ENCODE peak calls at places on chromosomes 4 and X, in six cellular contexts. P, F, Z, O, M and J are unnamed samples.

GRCh38 chr4:87141428-87141827 is 79.0 kb downstream of the KLHL8 start:
- DNase-seq in Z (peak; percentile 46), P (no peak), M (no peak), O (no peak), F (no peak), J (no peak)

GRCh38 chrX:38205037-38205436 is 15.6 kb downstream of the SRPX start:
- DNase-seq in M (no peak), Z (peak; percentile 35), F (no peak), P (no peak), O (no peak), J (no peak)

GRCh38 chrX:10239611-10240064 is 82.9 kb downstream of the CLCN4 start:
- DNase-seq in M (peak; percentile 24), Z (no peak), F (no peak), P (no peak), O (peak; percentile 50), J (no peak)

GRCh38 chr4:122309988-122310626 is 68.7 kb upstream of the ADAD1 start:
- DNase-seq in P (no peak), Z (peak; percentile 16), F (no peak), M (no peak), O (peak; percentile 14), J (no peak)

GRCh38 chrX:117985241-117985640 is 131.4 kb downstream of the KLHL13 start:
- DNase-seq in O (no peak), P (no peak), Z (no peak), F (no peak), M (no peak), J (no peak)

GRCh38 chrX:57674861-57675260 is 5.2 kb downstream of the NLRP2B start:
- DNase-seq in M (no peak), Z (peak; percentile 40), P (no peak), O (no peak), F (no peak), J (no peak)

GRCh38 chr4:176601156-176601555 is 191.6 kb downstream of the VEGFC start:
- DNase-seq in O (peak; percentile 65), Z (no peak), F (no peak), M (no peak), P (no peak), J (no peak)

GRCh38 chr4:16516796-16517413 is 290.6 kb upstream of the TAPT1 start:
- DNase-seq in M (peak; percentile 17), F (peak; percentile 50), P (peak; percentile 57), O (peak; percentile 61), Z (peak; percentile 47), J (no peak)

GRCh38 chr4:84215218-84215617 is 283.9 kb downstream of the NKX6-1 start:
- DNase-seq in P (no peak), O (no peak), M (no peak), F (no peak), Z (no peak), J (no peak)

GRCh38 chrX:84729809-84730208 is 227.6 kb upstream of the HDX start:
- DNase-seq in Z (peak; percentile 11), M (no peak), O (peak; percentile 11), P (no peak), F (no peak), J (peak; percentile 20)

GRCh38 chr4:100026066-100026465 is 76.0 kb upstream of the H2AZ1 start:
- DNase-seq in F (no peak), O (no peak), M (no peak), P (no peak), Z (no peak), J (no peak)

GRCh38 chr4:107693132-107693531 is 26.9 kb downstream of the PAPSS1 start:
- DNase-seq in M (no peak), P (no peak), F (no peak), O (no peak), Z (peak; percentile 65), J (no peak)

GRCh38 chr4:189146994-189147929 is 793.4 kb upstream of the FRG1 start:
- DNase-seq in P (no peak), O (no peak), F (no peak), M (no peak), Z (no peak), J (no peak)

GRCh38 chr4:14070289-14070880 is 442.9 kb upstream of the BOD1L1 start:
- DNase-seq in O (no peak), P (no peak), F (no peak), M (no peak), Z (no peak), J (no peak)

GRCh38 chr4:26372525-26373172 is 51.8 kb downstream of the RBPJ start:
- DNase-seq in M (no peak), O (peak; percentile 78), F (no peak), Z (peak; percentile 94), P (peak; percentile 31), J (peak; percentile 78)

GRCh38 chr4:30370105-30370504 is 350.1 kb upstream of the PCDH7 start:
- DNase-seq in O (no peak), F (no peak), P (no peak), M (no peak), Z (no peak), J (no peak)

GRCh38 chr4:26493461-26493860 is 3.2 kb upstream of the CCKAR start:
- DNase-seq in F (no peak), P (no peak), M (no peak), Z (no peak), O (no peak), J (no peak)

GRCh38 chrX:27251369-27251768 is 211.8 kb downstream of the PPP4R3C start:
- DNase-seq in F (no peak), Z (no peak), P (no peak), M (no peak), O (no peak), J (no peak)

GRCh38 chr4:105624530-105624929 is 72.1 kb downstream of the ARHGEF38 start:
- DNase-seq in Z (peak; percentile 55), P (peak; percentile 39), M (no peak), F (no peak), O (peak; percentile 53), J (no peak)

GRCh38 chr4:62014982-62015739 is 815.0 kb downstream of the ADGRL3 start:
- DNase-seq in Z (no peak), P (no peak), M (no peak), O (no peak), F (no peak), J (no peak)

GRCh38 chr4:2753444-2753843 is 2.7 kb downstream of the TNIP2 start:
- DNase-seq in O (no peak), Z (no peak), P (no peak), F (no peak), M (no peak), J (no peak)

GRCh38 chrX:50769389-50770063 is 44.5 kb downstream of the SHROOM4 start:
- DNase-seq in F (peak; percentile 31), M (peak; percentile 21), P (peak; percentile 68), O (no peak), Z (no peak), J (no peak)

GRCh38 chr4:109313168-109314133 is 11.0 kb upstream of the COL25A1 start:
- DNase-seq in M (no peak), F (no peak), Z (no peak), O (no peak), P (no peak), J (no peak)

GRCh38 chrX:129840334-129840733 is 3.4 kb downstream of the ZDHHC9 start:
- DNase-seq in P (no peak), M (no peak), F (no peak), Z (no peak), O (no peak), J (no peak)

GRCh38 chr4:41873380-41874295 is 61.6 kb upstream of the TMEM33 start:
- DNase-seq in M (no peak), Z (no peak), F (no peak), P (no peak), O (no peak), J (no peak)